ENCODE peak calls at places on chromosomes 16 and 17, in eight cellular contexts. A is heart left ventricle; D is left lung; E is adrenal gland; S is HL-60; W is CD8-positive, alpha-beta T cell; K is upper lobe of left lung; J is gastrocnemius medialis. R is an unnamed sample.

GRCh38 chr16:11224894-11225676 is 30.9 kb downstream of the SOCS1 start:
- DNase-seq in A (peak), D (peak), E (peak), S (peak), W (peak), K (no peak), J (peak), R (no peak)

GRCh38 chr17:4584125-4584834 is at the start of gene SMTNL2:
- DNase-seq in A (peak), D (peak), E (no peak), S (no peak), W (peak), K (no peak), J (peak), R (no peak)

GRCh38 chr17:78313735-78314648 is 45.9 kb downstream of the SOCS3 start:
- DNase-seq in A (peak), D (peak), E (peak), S (peak), W (peak), K (peak), J (peak), R (peak)

GRCh38 chr17:8382052-8382879 is 727 bp downstream of the RPL26 start:
- DNase-seq in A (no peak), D (no peak), E (no peak), S (no peak), W (no peak), K (no peak), J (no peak), R (no peak)

GRCh38 chr16:50378417-50378816 is 9.6 kb upstream of the BRD7 start:
- DNase-seq in A (no peak), D (no peak), E (no peak), S (no peak), W (no peak), K (no peak), J (no peak), R (no peak)

GRCh38 chr17:3890893-3891219 is 2.0 kb downstream of the CAMKK1 start:
- DNase-seq in A (no peak), D (no peak), E (no peak), S (no peak), W (no peak), K (no peak), J (no peak), R (no peak)

GRCh38 chr16:85324506-85324905 is 212.2 kb upstream of the CIBAR2 start:
- DNase-seq in A (no peak), D (no peak), E (no peak), S (no peak), W (no peak), K (no peak), J (no peak), R (no peak)

GRCh38 chr17:3447625-3448024 is 14.0 kb upstream of the OR1E2 start:
- DNase-seq in A (no peak), D (no peak), E (no peak), S (peak), W (no peak), K (no peak), J (no peak), R (no peak)

GRCh38 chr17:17692353-17693252 is 11.3 kb downstream of the RAI1 start:
- DNase-seq in A (no peak), D (no peak), E (peak), S (no peak), W (no peak), K (no peak), J (no peak), R (no peak)

GRCh38 chr17:32491371-32492280 is 4.8 kb downstream of the CDK5R1 start:
- DNase-seq in A (no peak), D (no peak), E (peak), S (no peak), W (no peak), K (no peak), J (no peak), R (no peak)
- H3K27ac ChIP-seq in A (no peak), D (no peak), E (peak), S (no peak), W (peak), K (no peak), J (no peak), R (no peak)

DNA sequence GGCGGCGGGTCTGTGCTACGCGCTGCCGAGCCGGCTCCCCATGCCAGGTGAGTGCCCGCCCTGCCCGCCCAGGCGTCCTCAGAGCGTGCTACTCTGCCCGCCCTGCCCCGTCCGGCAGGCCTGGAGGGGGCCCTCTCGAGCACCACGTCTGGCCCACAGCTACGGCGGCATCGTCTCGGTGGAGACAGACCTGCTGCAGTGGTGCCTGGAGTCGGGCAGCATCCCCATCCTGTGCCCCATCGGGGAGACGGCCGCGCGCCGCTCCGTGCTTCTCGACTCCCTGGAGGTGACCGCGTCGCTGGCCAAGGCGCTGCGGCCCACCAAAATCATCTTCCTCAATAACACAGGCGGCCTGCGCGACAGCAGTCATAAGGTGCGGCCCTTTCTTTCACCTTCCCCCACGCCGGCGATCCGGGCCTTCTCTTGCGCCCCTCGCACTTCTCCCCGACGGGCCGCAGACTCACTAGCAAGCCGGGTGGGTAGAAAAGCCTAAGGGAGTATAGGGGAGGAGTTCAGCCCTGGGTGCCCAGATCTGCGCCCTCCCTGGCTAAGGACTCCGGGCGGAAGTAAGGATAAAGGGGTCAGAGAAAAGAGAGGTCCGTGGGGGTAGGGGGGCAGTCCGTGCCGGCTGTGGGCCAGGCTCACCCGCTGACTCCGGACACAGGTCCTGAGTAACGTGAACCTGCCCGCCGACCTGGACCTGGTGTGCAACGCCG is 1.6 kb downstream of the NAGS start:
- DNase-seq in A (no peak), D (peak), E (peak), S (peak), W (peak), K (peak), J (no peak), R (peak)
- TF ChIP-seq CTCF in A (peak), D (no peak), E (no peak), S (no peak), W (no peak), K (no peak), J (no peak), R (no peak)

DNA sequence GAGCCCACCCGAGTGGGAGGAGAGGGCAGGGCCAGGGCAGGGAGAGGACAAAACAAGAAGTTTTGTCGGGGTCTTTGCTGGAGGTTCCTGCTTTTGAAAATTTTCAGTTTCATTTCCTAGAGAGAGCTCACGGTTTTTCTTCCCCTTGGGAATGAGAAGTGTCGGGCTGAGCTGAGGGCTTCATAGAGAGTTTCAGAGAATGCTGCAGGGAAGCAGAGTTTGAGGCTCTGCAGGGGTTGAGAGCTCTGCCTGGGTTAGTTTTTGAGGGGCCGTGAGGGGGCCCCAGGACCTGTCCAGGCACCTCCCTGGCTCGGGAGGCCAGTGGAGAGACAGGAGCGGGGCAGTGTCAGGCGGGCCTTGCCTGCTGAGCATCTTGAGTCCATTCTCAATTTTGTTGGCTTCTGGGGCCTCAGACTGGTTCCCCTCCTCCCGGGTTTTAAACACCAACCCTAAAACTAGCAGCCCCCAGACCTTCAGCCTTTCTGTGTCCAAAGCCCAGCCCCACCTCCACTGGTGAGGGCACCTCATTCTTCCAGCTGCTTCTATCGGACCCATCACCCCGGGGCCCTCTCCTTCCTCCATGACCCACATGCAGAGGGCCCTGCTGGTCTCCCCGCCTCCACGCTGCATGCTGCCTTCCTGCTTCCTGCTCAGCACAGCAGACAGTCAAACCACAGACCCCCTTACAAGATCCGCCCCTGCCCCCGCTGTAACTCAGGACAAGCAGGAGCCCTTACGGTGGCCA is 3.6 kb downstream of the RNF213 start:
- DNase-seq in A (no peak), D (no peak), E (no peak), S (no peak), W (peak), K (peak), J (no peak), R (no peak)
- H3K4me3 ChIP-seq in A (peak), D (peak), E (peak), S (peak), W (peak), K (peak), J (peak), R (peak)

DNA sequence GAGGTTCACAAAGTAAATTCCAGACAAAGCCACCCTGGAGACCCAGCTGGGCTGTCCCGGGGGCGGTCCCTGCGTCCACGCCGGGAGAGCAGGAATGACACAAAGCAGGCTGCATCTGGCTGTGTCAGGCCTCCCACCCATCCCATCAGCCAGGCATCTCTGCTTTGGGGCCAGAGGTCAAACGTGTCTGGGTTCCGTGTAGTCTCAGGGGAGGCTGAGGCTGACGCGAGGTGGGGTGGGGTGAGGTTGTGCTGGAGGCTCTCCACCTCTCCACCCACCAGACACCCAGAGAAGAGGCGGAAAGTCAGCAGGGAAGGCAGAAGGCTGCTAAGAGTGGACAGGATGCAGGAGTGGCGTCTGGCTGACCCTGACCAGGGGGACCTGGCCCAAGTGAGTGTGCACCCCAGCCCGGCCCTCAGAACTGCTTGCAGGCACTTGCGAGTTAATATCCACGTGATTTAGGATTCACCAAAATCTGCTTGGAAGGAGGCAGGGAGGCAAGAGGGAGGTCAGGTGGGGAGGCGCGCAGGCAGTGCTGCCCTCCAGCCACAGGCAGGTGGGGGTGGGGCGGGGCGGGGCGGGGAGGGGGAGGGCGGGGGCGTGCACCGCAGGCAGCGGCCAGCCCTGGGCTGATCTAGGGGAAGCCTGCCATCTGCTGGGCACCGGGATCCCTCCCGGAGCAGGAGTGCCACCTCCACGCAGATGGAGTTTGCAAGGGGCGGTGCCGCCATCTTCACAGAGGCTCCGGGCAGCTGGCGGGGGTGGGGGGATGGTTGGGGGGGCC is 44.3 kb downstream of the TBC1D16 start:
- DNase-seq in A (peak), D (peak), E (peak), S (peak), W (peak), K (peak), J (peak), R (peak)
- H3K27ac ChIP-seq in A (peak), D (no peak), E (no peak), S (no peak), W (peak), K (no peak), J (no peak), R (no peak)

GRCh38 chr17:48499248-48499647 is 31.6 kb downstream of the HOXB1 start:
- DNase-seq in A (no peak), D (no peak), E (no peak), S (no peak), W (no peak), K (no peak), J (no peak), R (no peak)

GRCh38 chr17:48499743-48500434 is 30.9 kb downstream of the HOXB1 start:
- DNase-seq in A (no peak), D (no peak), E (no peak), S (no peak), W (no peak), K (no peak), J (no peak), R (no peak)

GRCh38 chr17:48502312-48502711 is 28.5 kb downstream of the HOXB1 start:
- DNase-seq in A (no peak), D (no peak), E (no peak), S (no peak), W (no peak), K (no peak), J (no peak), R (no peak)

GRCh38 chr17:48502901-48503300 is 27.9 kb downstream of the HOXB1 start:
- DNase-seq in A (no peak), D (no peak), E (no peak), S (no peak), W (no peak), K (no peak), J (no peak), R (no peak)

DNA sequence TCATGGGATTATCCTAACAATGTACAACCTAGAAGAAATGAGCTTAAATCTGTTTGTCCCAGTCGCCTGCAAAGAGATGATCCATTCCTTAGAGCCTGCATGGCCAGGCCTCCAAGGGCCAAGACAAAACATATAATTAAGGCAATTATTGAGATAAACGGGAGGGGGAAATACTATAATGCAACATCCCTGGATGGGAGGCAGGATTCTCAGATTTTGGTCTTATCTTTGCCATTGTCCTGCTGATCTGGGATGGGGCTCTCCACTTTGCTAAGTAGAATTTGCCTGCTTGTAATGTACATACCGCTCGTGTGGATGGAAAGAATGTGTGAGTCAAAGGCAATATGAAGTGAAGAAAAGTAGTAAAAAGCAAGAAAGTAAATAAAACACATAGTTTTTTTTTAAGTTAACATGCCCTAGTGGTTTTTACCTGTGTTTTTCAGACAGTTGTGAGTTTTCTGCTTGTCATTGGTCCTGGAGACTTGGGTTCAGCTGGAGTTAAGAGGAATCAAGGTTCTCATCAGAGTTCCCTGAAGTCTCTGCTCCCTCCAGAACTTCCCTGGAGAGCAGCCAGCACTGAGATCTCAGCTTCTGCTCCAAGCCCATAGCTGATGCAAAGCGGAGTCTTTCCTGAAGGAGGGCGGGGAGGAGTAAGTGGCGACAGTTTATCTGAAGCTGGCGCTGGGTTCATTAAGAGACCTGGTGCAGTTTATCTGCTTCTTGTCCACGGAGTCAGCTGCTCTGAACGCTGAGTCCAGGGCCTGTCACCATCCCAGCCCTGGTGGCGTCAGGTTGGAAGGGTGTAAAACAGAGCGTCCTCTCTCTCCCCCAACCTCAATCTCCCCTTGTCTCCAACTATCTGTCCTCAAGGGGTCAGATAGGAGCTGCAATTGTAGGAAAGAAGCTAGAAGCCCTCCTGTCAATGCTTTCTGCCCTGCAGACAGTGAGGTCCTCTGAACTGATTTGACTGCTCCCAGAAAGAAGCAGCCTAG is 30.1 kb downstream of the HOXB1 start:
- DNase-seq in A (no peak), D (no peak), E (peak), S (no peak), W (no peak), K (no peak), J (no peak), R (no peak)
- TF ChIP-seq CTCF in A (no peak), D (no peak), E (no peak), S (no peak), W (no peak), K (no peak), J (no peak), R (no peak)

GRCh38 chr17:47605006-47605405 is 44.7 kb upstream of the KPNB1 start:
- DNase-seq in A (no peak), D (no peak), E (no peak), S (no peak), W (no peak), K (no peak), J (no peak), R (no peak)
- H3K4me3 ChIP-seq in A (no peak), D (no peak), E (no peak), S (no peak), W (no peak), K (no peak), J (no peak), R (no peak)

GRCh38 chr16:760065-760464 is 469 bp upstream of the MSLN start:
- DNase-seq in A (no peak), D (peak), E (no peak), S (no peak), W (no peak), K (no peak), J (no peak), R (no peak)

GRCh38 chr16:762595-763268 is 2.2 kb downstream of the MSLN start:
- DNase-seq in A (no peak), D (no peak), E (no peak), S (no peak), W (no peak), K (no peak), J (no peak), R (no peak)

GRCh38 chr16:760498-761343 is at the start of gene MSLN:
- DNase-seq in A (no peak), D (peak), E (no peak), S (no peak), W (no peak), K (peak), J (no peak), R (no peak)

GRCh38 chr16:762049-762513 is 1.5 kb downstream of the MSLN start:
- DNase-seq in A (no peak), D (peak), E (no peak), S (no peak), W (no peak), K (no peak), J (no peak), R (no peak)

DNA sequence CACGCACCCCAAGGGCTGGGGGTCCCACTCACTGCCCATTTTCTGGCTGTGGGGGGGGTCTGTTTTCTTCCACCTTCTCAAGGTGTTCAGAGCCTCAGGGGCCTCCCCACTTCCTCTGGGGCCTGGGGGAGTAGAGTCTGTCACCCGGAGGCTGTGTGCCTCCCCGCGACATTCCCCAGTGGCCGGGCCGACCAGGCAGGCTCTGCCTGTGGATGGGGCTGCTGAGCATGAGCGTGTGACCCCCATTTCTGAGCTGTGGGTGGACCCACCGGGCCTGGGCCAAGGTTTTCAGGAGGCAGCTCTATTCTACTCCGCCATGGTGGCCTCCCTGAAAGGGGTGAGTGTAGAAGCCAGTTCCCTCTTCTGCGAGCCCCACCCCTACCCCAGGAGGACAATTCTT is 1.0 kb downstream of the MSLN start:
- DNase-seq in A (no peak), D (no peak), E (no peak), S (no peak), W (no peak), K (no peak), J (no peak), R (no peak)
- H3K27ac ChIP-seq in A (no peak), D (peak), E (no peak), S (no peak), W (no peak), K (peak), J (no peak), R (no peak)

DNA sequence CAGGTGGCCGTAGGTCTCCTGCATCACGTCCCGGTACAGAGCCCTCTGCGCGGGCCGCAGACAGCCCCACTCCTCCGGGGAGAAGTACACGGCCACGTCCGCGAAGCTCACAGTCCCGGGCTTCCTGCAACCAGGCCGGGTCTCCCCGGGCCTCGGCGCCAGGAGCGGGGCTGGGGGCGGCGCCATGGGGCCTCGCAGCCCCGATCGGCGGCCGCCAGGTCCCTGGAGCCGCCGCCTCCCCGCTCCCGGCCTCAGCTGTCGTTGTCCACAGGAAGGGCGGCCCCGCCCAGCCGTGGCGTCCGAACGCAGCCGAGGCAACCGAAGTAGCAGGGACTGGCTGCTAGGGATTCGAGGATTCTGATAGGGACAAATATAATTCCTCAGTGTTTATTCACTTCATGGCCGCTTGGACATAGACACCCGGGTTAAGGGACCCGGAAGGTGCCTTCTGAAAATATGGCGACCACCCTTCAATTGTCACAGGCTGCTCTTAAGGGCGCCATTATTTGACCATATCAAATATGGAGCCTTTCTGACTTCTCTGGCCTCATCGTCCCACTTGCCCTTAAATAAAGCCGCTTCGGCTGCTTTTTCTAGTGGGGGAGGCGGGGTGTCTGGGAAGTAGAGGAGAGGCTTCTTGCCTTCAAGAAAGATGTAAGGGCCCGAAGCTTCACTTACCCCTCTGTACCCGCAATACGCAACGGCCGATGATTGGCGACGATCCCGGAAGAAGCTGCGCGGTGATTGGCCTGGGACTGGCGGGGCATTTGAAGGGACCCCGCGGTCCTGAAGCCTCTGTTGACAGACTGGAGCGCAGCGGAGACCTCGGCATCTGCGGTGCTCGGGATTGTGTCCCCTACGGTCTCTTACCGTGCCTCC is at the start of gene ZNF688:
- DNase-seq in A (peak), D (peak), E (peak), S (peak), W (peak), K (peak), J (peak), R (peak)
- TF ChIP-seq CTCF in A (no peak), D (no peak), E (no peak), S (no peak), W (no peak), K (peak), J (no peak), R (no peak)

R was measured in pancreas.